ENCODE peak calls at places on chromosome 3, in five cellular contexts. T, K, H, C and V are unnamed samples.
A peak's percentile ranks its signal among the peaks of the same experiment; 100 is the strongest.

GRCh38 chr3:171586274-171586673 is 126.1 kb upstream of the TNIK start:
- DNase-seq in T (no peak), K (no peak), H (no peak), C (no peak), V (no peak)

GRCh38 chr3:141680620-141681389 is 57.3 kb upstream of the RNF7 start:
- DNase-seq in T (no peak), K (no peak), H (no peak), C (no peak), V (peak; percentile 13)

GRCh38 chr3:47854720-47855455 is 52.0 kb downstream of the DHX30 start:
- DNase-seq in T (no peak), K (no peak), H (no peak), C (no peak), V (no peak)

GRCh38 chr3:119145500-119146167 is at the start of gene TEX55:
- DNase-seq in T (peak; percentile 10), K (peak; percentile 30), H (peak; percentile 36), C (no peak), V (peak; percentile 59)

GRCh38 chr3:170584585-170585007 is 1.3 kb downstream of the SLC7A14 start:
- DNase-seq in T (no peak), K (peak; percentile 37), H (peak; percentile 74), C (no peak), V (no peak)

GRCh38 chr3:57752307-57752706 is 3.8 kb upstream of the SLMAP start:
- DNase-seq in T (peak; percentile 88), K (no peak), H (no peak), C (no peak), V (no peak)

GRCh38 chr3:139533781-139534443 is 5.6 kb downstream of the RBP1 start:
- DNase-seq in T (peak; percentile 69), K (peak; percentile 35), H (peak; percentile 17), C (no peak), V (no peak)

GRCh38 chr3:192013110-192013509 is 552.1 kb downstream of the PYDC2 start:
- DNase-seq in T (no peak), K (no peak), H (no peak), C (no peak), V (no peak)

GRCh38 chr3:4994823-4995499 is 15.7 kb downstream of the BHLHE40 start:
- DNase-seq in T (peak; percentile 94), K (peak; percentile 52), H (peak; percentile 80), C (no peak), V (no peak)

GRCh38 chr3:48042071-48042760 is 26.0 kb upstream of the MAP4 start:
- DNase-seq in T (no peak), K (no peak), H (no peak), C (peak; percentile 16), V (no peak)

GRCh38 chr3:64642327-64643151 is 45.3 kb downstream of the ADAMTS9 start:
- DNase-seq in T (no peak), K (no peak), H (no peak), C (no peak), V (no peak)

GRCh38 chr3:40189118-40189517 is 120.4 kb upstream of the EIF1B start:
- DNase-seq in T (no peak), K (no peak), H (no peak), C (no peak), V (peak; percentile 16)

GRCh38 chr3:120153294-120153693 is 59.0 kb upstream of the GSK3B start:
- DNase-seq in T (no peak), K (no peak), H (no peak), C (no peak), V (no peak)

GRCh38 chr3:122397136-122397645 is 13.2 kb downstream of the FAM162A start:
- DNase-seq in T (no peak), K (no peak), H (no peak), C (no peak), V (no peak)

GRCh38 chr3:122577409-122578028 is at the start of gene PARP15:
- DNase-seq in T (no peak), K (no peak), H (peak; percentile 7), C (no peak), V (peak; percentile 27)

GRCh38 chr3:67154429-67154828 is 156.3 kb downstream of the KBTBD8 start:
- DNase-seq in T (no peak), K (peak; percentile 12), H (no peak), C (no peak), V (peak; percentile 49)

GRCh38 chr3:25567390-25567789 is 97.3 kb downstream of the TOP2B start:
- DNase-seq in T (no peak), K (no peak), H (no peak), C (no peak), V (no peak)

GRCh38 chr3:147130461-147130860 is 275.9 kb downstream of the ZIC4 start:
- DNase-seq in T (no peak), K (no peak), H (no peak), C (no peak), V (no peak)

GRCh38 chr3:165519687-165520086 is 317.5 kb downstream of the BCHE start:
- DNase-seq in T (no peak), K (no peak), H (no peak), C (no peak), V (no peak)

GRCh38 chr3:107206141-107206540 is 171.1 kb upstream of the CCDC54 start:
- DNase-seq in T (peak; percentile 37), K (peak; percentile 32), H (peak; percentile 40), C (no peak), V (no peak)

GRCh38 chr3:194485876-194486539 is 794 bp downstream of the ATP13A3 start:
- DNase-seq in T (no peak), K (no peak), H (peak; percentile 47), C (no peak), V (no peak)

GRCh38 chr3:172717493-172718088 is 6.7 kb upstream of the NCEH1 start:
- DNase-seq in T (peak; percentile 22), K (peak; percentile 26), H (no peak), C (no peak), V (no peak)

GRCh38 chr3:182424006-182424405 is 369.3 kb upstream of the ATP11B start:
- DNase-seq in T (no peak), K (no peak), H (no peak), C (no peak), V (no peak)

GRCh38 chr3:77319711-77320110 is 279.8 kb downstream of the ROBO2 start:
- DNase-seq in T (no peak), K (peak; percentile 15), H (peak; percentile 2), C (no peak), V (no peak)

GRCh38 chr3:82100378-82100777 is 338.9 kb upstream of the GBE1 start:
- DNase-seq in T (no peak), K (peak; percentile 25), H (no peak), C (no peak), V (no peak)

GRCh38 chr3:122331886-122332285 is 6.8 kb downstream of the CSTA start:
- DNase-seq in T (no peak), K (no peak), H (no peak), C (no peak), V (no peak)

GRCh38 chr3:173396191-173397041 is 1.1 kb upstream of the NLGN1 start:
- DNase-seq in T (no peak), K (no peak), H (no peak), C (no peak), V (peak; percentile 51)

GRCh38 chr3:29557825-29558224 is 277.0 kb downstream of the RBMS3 start:
- DNase-seq in T (no peak), K (no peak), H (no peak), C (no peak), V (no peak)

GRCh38 chr3:97821413-97821809 is 400 bp upstream of the CRYBG3 start:
- DNase-seq in T (no peak), K (no peak), H (peak; percentile 7), C (no peak), V (no peak)

GRCh38 chr3:130576571-130577266 is 59.7 kb downstream of the COL6A6 start:
- DNase-seq in T (no peak), K (no peak), H (no peak), C (no peak), V (no peak)

GRCh38 chr3:16978234-16978920 is 93.6 kb downstream of the PLCL2 start:
- DNase-seq in T (no peak), K (no peak), H (no peak), C (no peak), V (no peak)

GRCh38 chr3:50714953-50715352 is 40.2 kb downstream of the DOCK3 start:
- DNase-seq in T (no peak), K (no peak), H (no peak), C (no peak), V (no peak)

GRCh38 chr3:159236306-159236705 is 434.5 kb downstream of the MFSD1 start:
- DNase-seq in T (no peak), K (no peak), H (no peak), C (no peak), V (no peak)

DNA sequence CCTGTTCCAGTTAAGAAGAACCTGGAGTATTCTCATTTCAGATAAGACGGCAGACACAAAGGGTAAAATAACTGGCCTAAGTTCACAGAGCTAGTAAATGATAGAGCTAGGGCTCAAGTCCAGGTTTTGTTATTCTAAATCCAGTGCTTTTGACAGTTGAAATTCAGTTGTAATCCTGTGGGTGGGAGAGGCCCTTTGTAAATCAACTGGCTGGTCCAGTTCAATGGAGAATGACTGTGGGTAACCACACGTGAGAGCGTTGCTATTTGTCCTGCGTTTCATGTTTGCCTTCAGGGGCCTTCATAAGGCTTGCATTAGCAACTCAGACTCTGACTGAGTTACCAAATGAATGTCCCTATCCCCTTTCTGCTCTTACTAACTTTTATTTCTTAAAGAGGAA is 24.2 kb upstream of the CD96 start:
- DNase-seq in T (no peak), K (no peak), H (no peak), C (no peak), V (no peak)
- TF ChIP-seq ATF3 in T (no peak), K (no peak), H (no peak), C (no peak), V (no peak)

GRCh38 chr3:54968546-54969172 is 40.8 kb upstream of the LRTM1 start:
- DNase-seq in T (no peak), K (no peak), H (no peak), C (no peak), V (no peak)
- TF ChIP-seq JUND in T (no peak), K (no peak), H (no peak), C (no peak), V (no peak)

DNA sequence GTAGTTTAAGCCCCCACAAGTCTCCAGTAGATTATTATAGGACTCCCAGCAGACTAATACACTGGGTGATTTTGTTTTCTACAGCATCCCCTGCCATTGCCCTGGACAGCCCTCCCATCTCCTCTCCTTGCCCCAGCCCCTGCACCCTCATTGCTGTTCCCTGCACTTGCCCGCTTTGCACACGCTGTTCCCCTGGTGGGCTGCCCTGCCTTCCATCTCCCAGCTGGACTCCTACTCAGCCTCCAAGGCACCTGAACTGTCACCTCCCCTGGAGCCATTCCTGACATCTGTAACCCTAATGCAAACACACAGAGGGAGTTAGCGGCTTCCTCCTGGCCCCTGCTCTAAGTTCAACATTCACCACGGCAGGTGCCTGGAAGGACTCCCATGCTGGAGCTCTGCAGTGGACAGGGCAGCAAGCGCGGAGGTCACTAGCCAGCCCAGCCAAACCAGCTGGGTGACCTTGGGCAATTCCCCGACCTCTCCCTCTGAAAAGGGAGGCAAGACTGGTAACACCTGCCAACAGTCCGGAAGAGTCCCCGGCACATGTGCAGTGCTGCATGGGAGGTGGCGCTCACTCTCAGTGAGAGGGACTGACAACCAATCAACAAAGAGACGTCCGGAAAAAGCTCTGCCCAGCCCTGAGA is 38.8 kb upstream of the IQSEC1 start:
- DNase-seq in T (no peak), K (peak; percentile 51), H (no peak), C (no peak), V (no peak)
- TF ChIP-seq ATF3 in T (no peak), K (no peak), H (no peak), C (no peak), V (no peak)

DNA sequence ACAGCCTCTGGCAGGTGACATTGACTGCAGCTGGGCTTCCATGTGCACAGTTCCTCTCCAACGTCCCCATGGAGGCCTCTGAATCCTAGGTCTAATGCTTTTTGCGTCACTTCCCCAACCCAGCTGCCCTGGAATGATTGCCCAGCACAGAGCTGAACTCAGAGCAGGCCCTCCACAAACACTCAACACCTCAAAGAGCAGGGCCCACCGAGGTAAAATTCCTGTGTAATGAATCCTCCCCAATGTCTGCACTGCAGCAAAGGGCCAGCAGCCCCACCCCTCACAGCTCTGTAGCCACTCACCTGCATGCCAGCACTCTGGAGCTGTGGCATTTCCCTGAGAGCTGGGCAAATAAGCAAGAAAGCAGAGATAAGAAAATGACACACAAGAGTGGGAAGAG is 42.6 kb upstream of the DUSP7 start:
- DNase-seq in T (no peak), K (peak; percentile 38), H (no peak), C (no peak), V (no peak)
- TF ChIP-seq JUND in T (no peak), K (no peak), H (no peak), C (no peak), V (no peak)